ENCODE peak calls at places on chromosomes 7 and 10, in nine cellular contexts. One of them, this sample, is unnamed.

GRCh38 chr10:125003146-125003900 is 61.4 kb downstream of the ZRANB1 start:
- DNase-seq in B cell: peak
- DNase-seq in kidney glomerular epithelial cell: no peak
- DNase-seq in left colon: peak
- DNase-seq in GM13976: peak
- DNase-seq in GM12865: no peak
- DNase-seq in astrocyte: no peak
- DNase-seq in ascending aorta: no peak
- DNase-seq in non-pigmented ciliary epithelial cell: no peak
- DNase-seq in this sample: no peak

GRCh38 chr7:51899611-51900010 is 583.0 kb upstream of the COBL start:
- DNase-seq in kidney glomerular epithelial cell: no peak
- DNase-seq in GM12865: no peak
- DNase-seq in astrocyte: no peak
- DNase-seq in non-pigmented ciliary epithelial cell: no peak
- DNase-seq in left colon: no peak
- DNase-seq in GM13976: no peak
- DNase-seq in ascending aorta: no peak
- DNase-seq in B cell: no peak
- DNase-seq in this sample: no peak

GRCh38 chr10:89207801-89208551 is 859 bp upstream of the CH25H start:
- DNase-seq in GM13976: peak
- DNase-seq in ascending aorta: no peak
- DNase-seq in GM12865: peak
- DNase-seq in left colon: peak
- DNase-seq in astrocyte: no peak
- DNase-seq in kidney glomerular epithelial cell: no peak
- DNase-seq in non-pigmented ciliary epithelial cell: no peak
- DNase-seq in B cell: peak
- DNase-seq in this sample: no peak

GRCh38 chr7:107659666-107660065 is 962 bp upstream of the SLC26A4 start:
- DNase-seq in ascending aorta: no peak
- DNase-seq in GM12865: peak
- DNase-seq in non-pigmented ciliary epithelial cell: peak
- DNase-seq in GM13976: no peak
- DNase-seq in B cell: no peak
- DNase-seq in astrocyte: peak
- DNase-seq in left colon: no peak
- DNase-seq in kidney glomerular epithelial cell: no peak
- DNase-seq in this sample: no peak

GRCh38 chr7:75679060-75679459 is 59.7 kb downstream of the HIP1 start:
- DNase-seq in ascending aorta: no peak
- DNase-seq in left colon: no peak
- DNase-seq in astrocyte: no peak
- DNase-seq in GM12865: no peak
- DNase-seq in non-pigmented ciliary epithelial cell: no peak
- DNase-seq in kidney glomerular epithelial cell: no peak
- DNase-seq in B cell: no peak
- DNase-seq in GM13976: no peak
- DNase-seq in this sample: no peak

GRCh38 chr7:102317231-102318059 is 30.8 kb downstream of the SH2B2 start:
- DNase-seq in astrocyte: no peak
- DNase-seq in kidney glomerular epithelial cell: no peak
- DNase-seq in non-pigmented ciliary epithelial cell: no peak
- DNase-seq in GM13976: no peak
- DNase-seq in B cell: peak
- DNase-seq in left colon: no peak
- DNase-seq in GM12865: peak
- DNase-seq in ascending aorta: no peak
- DNase-seq in this sample: no peak

GRCh38 chr7:128279124-128279713 is 38.1 kb downstream of the LEP start:
- DNase-seq in left colon: no peak
- DNase-seq in kidney glomerular epithelial cell: no peak
- DNase-seq in astrocyte: no peak
- DNase-seq in GM12865: no peak
- DNase-seq in GM13976: no peak
- DNase-seq in non-pigmented ciliary epithelial cell: no peak
- DNase-seq in ascending aorta: no peak
- DNase-seq in B cell: no peak
- DNase-seq in this sample: no peak

GRCh38 chr7:77338260-77338659 is 77.9 kb downstream of the GSAP start:
- DNase-seq in kidney glomerular epithelial cell: no peak
- DNase-seq in B cell: peak
- DNase-seq in GM13976: no peak
- DNase-seq in astrocyte: no peak
- DNase-seq in left colon: no peak
- DNase-seq in ascending aorta: no peak
- DNase-seq in GM12865: no peak
- DNase-seq in non-pigmented ciliary epithelial cell: no peak
- DNase-seq in this sample: no peak

GRCh38 chr7:72077776-72078175 is 334.4 kb downstream of the CALN1 start:
- DNase-seq in left colon: no peak
- DNase-seq in non-pigmented ciliary epithelial cell: no peak
- DNase-seq in ascending aorta: no peak
- DNase-seq in GM12865: no peak
- DNase-seq in astrocyte: no peak
- DNase-seq in GM13976: no peak
- DNase-seq in kidney glomerular epithelial cell: no peak
- DNase-seq in B cell: no peak
- DNase-seq in this sample: no peak

GRCh38 chr10:130251766-130252165 is 115.6 kb downstream of the GLRX3 start:
- DNase-seq in B cell: no peak
- DNase-seq in GM13976: no peak
- DNase-seq in astrocyte: no peak
- DNase-seq in left colon: no peak
- DNase-seq in kidney glomerular epithelial cell: no peak
- DNase-seq in ascending aorta: no peak
- DNase-seq in GM12865: no peak
- DNase-seq in non-pigmented ciliary epithelial cell: no peak
- DNase-seq in this sample: no peak

GRCh38 chr10:101817542-101818118 is 614 bp downstream of the OGA start:
- DNase-seq in ascending aorta: peak
- DNase-seq in non-pigmented ciliary epithelial cell: peak
- DNase-seq in B cell: no peak
- DNase-seq in GM12865: peak
- DNase-seq in kidney glomerular epithelial cell: peak
- DNase-seq in GM13976: peak
- DNase-seq in astrocyte: peak
- DNase-seq in left colon: peak
- DNase-seq in this sample: no peak

GRCh38 chr10:5589963-5590511 is 65.3 kb downstream of the CALML3 start:
- DNase-seq in kidney glomerular epithelial cell: peak
- DNase-seq in GM13976: no peak
- DNase-seq in B cell: peak
- DNase-seq in GM12865: peak
- DNase-seq in astrocyte: peak
- DNase-seq in left colon: no peak
- DNase-seq in ascending aorta: no peak
- DNase-seq in non-pigmented ciliary epithelial cell: no peak
- DNase-seq in this sample: no peak

GRCh38 chr10:132606536-132607316 is 69.1 kb downstream of the INPP5A start:
- DNase-seq in GM13976: no peak
- DNase-seq in non-pigmented ciliary epithelial cell: no peak
- DNase-seq in GM12865: no peak
- DNase-seq in B cell: peak
- DNase-seq in left colon: no peak
- DNase-seq in kidney glomerular epithelial cell: no peak
- DNase-seq in astrocyte: peak
- DNase-seq in ascending aorta: no peak
- DNase-seq in this sample: peak

GRCh38 chr10:12391191-12391590 is 41.8 kb downstream of the CAMK1D start:
- DNase-seq in non-pigmented ciliary epithelial cell: no peak
- DNase-seq in kidney glomerular epithelial cell: no peak
- DNase-seq in ascending aorta: no peak
- DNase-seq in left colon: no peak
- DNase-seq in GM13976: no peak
- DNase-seq in B cell: no peak
- DNase-seq in astrocyte: peak
- DNase-seq in GM12865: no peak
- DNase-seq in this sample: no peak

GRCh38 chr10:127915324-127915723 is 8.4 kb downstream of the PTPRE start:
- DNase-seq in B cell: no peak
- DNase-seq in non-pigmented ciliary epithelial cell: no peak
- DNase-seq in GM12865: no peak
- DNase-seq in left colon: no peak
- DNase-seq in ascending aorta: no peak
- DNase-seq in GM13976: no peak
- DNase-seq in kidney glomerular epithelial cell: no peak
- DNase-seq in astrocyte: no peak
- DNase-seq in this sample: no peak

GRCh38 chr7:92788559-92789183 is 47.7 kb downstream of the CDK6 start:
- DNase-seq in non-pigmented ciliary epithelial cell: no peak
- DNase-seq in GM12865: no peak
- DNase-seq in B cell: no peak
- DNase-seq in left colon: no peak
- DNase-seq in ascending aorta: no peak
- DNase-seq in kidney glomerular epithelial cell: no peak
- DNase-seq in astrocyte: no peak
- DNase-seq in GM13976: no peak
- DNase-seq in this sample: no peak

GRCh38 chr10:89518876-89519842 is 16.2 kb downstream of the SLC16A12 start:
- DNase-seq in GM12865: no peak
- DNase-seq in astrocyte: no peak
- DNase-seq in non-pigmented ciliary epithelial cell: no peak
- DNase-seq in kidney glomerular epithelial cell: no peak
- DNase-seq in ascending aorta: no peak
- DNase-seq in B cell: no peak
- DNase-seq in GM13976: no peak
- DNase-seq in left colon: no peak
- DNase-seq in this sample: no peak

This sample was measured in cerebellar nuclear complex.